ENCODE peak calls at places on chromosomes 16 and 17, in ten cellular contexts. E is body of pancreas, L is tibial nerve, H is upper lobe of right lung, O is endodermal cell, Z is breast epithelium, P is IMR-90, S is esophagus muscularis mucosa, N is lower lobe of right lung, Q is tibial artery. W is an unnamed sample.

GRCh38 chr16:61792194-61792904 is 243.9 kb downstream of the CDH8 start:
- DNase-seq in S (no peak), N (no peak), O (no peak), P (no peak), L (no peak), Z (no peak), H (no peak), E (no peak), Q (no peak), W (peak; percentile 87)

GRCh38 chr17:13931111-13931526 is 138.2 kb upstream of the COX10 start:
- DNase-seq in L (no peak), S (peak; percentile 57), Z (no peak), N (no peak), O (no peak), E (no peak), P (peak; percentile 19), H (no peak), Q (no peak), W (no peak)

GRCh38 chr16:66740533-66740932 is 10.9 kb downstream of the DYNC1LI2 start:
- DNase-seq in S (no peak), H (no peak), E (no peak), L (no peak), N (no peak), O (no peak), P (no peak), Z (no peak), Q (no peak), W (no peak)

GRCh38 chr17:2867441-2868424 is 71.5 kb downstream of the RAP1GAP2 start:
- DNase-seq in H (no peak), Z (no peak), L (no peak), E (peak; percentile 57), P (peak; percentile 93), N (no peak), Q (no peak), O (peak; percentile 97), S (no peak), W (peak; percentile 46)

GRCh38 chr17:2786176-2786881 is 9.9 kb upstream of the RAP1GAP2 start:
- DNase-seq in Q (peak; percentile 81), L (peak; percentile 47), N (peak; percentile 90), H (peak; percentile 92), S (peak; percentile 94), O (peak; percentile 100), Z (peak; percentile 64), E (peak; percentile 88), P (peak; percentile 69), W (peak; percentile 76)

GRCh38 chr17:77869665-77870132 is 88.8 kb upstream of the TNRC6C start:
- DNase-seq in O (no peak), N (peak; percentile 74), Z (no peak), S (no peak), L (no peak), Q (no peak), P (no peak), E (no peak), H (peak; percentile 68), W (no peak)

GRCh38 chr17:37714897-37715296 is 30.0 kb downstream of the HNF1B start:
- DNase-seq in N (no peak), S (no peak), Q (no peak), O (no peak), E (no peak), H (no peak), P (peak; percentile 20), Z (no peak), L (no peak), W (peak; percentile 36)

GRCh38 chr16:85946680-85947510 is 47.9 kb downstream of the IRF8 start:
- DNase-seq in P (no peak), H (no peak), Z (no peak), L (no peak), O (no peak), E (no peak), Q (no peak), N (no peak), S (no peak), W (no peak)

GRCh38 chr16:5761592-5761991 is 664.0 kb upstream of the EEF2KMT start:
- DNase-seq in Q (no peak), Z (no peak), O (no peak), N (no peak), E (no peak), H (no peak), S (no peak), L (no peak), P (no peak), W (no peak)

GRCh38 chr17:40547079-40547784 is 18.0 kb downstream of the CCR7 start:
- DNase-seq in Q (peak; percentile 60), L (peak; percentile 5), N (no peak), E (peak; percentile 7), H (peak; percentile 55), Z (no peak), S (peak; percentile 68), P (no peak), O (peak; percentile 48), W (no peak)

GRCh38 chr16:31513126-31513525 is 4.9 kb upstream of the RUSF1 start:
- DNase-seq in L (no peak), O (no peak), S (no peak), E (no peak), Q (no peak), Z (no peak), H (no peak), N (no peak), P (peak; percentile 68), W (peak; percentile 43)

GRCh38 chr16:68244903-68245853 is at the start of gene PLA2G15:
- DNase-seq in Q (peak; percentile 98), P (peak; percentile 94), S (peak; percentile 99), N (peak; percentile 96), O (peak; percentile 99), H (peak; percentile 98), E (peak; percentile 97), Z (peak; percentile 97), L (peak; percentile 91), W (peak; percentile 96)

GRCh38 chr16:69108069-69108904 is 2.8 kb downstream of the HAS3 start:
- DNase-seq in Z (no peak), L (no peak), E (no peak), H (peak; percentile 63), N (no peak), P (no peak), Q (peak; percentile 28), S (no peak), O (peak; percentile 83), W (no peak)

GRCh38 chr17:48569676-48570324 is 8.3 kb downstream of the HOXB4 start:
- DNase-seq in Z (no peak), L (no peak), N (no peak), E (no peak), P (peak; percentile 55), S (no peak), Q (no peak), H (no peak), O (no peak), W (no peak)

GRCh38 chr17:48571826-48572417 is 6.2 kb downstream of the HOXB4 start:
- DNase-seq in H (no peak), S (no peak), Z (no peak), P (no peak), Q (no peak), L (no peak), O (no peak), N (no peak), E (no peak), W (no peak)

GRCh38 chr17:48570325-48571023 is 7.7 kb downstream of the HOXB4 start:
- DNase-seq in N (no peak), Q (no peak), Z (no peak), S (no peak), O (peak; percentile 89), E (no peak), L (no peak), P (peak; percentile 63), H (no peak), W (no peak)

GRCh38 chr17:48568499-48569259 is 9.5 kb downstream of the HOXB4 start:
- DNase-seq in Z (no peak), O (no peak), E (no peak), L (no peak), S (no peak), N (no peak), H (no peak), P (peak; percentile 66), Q (no peak), W (no peak)

GRCh38 chr17:48571024-48571818 is 6.9 kb downstream of the HOXB4 start:
- DNase-seq in Q (no peak), L (no peak), Z (no peak), N (no peak), H (no peak), E (no peak), S (no peak), P (peak; percentile 71), O (peak; percentile 81), W (no peak)
- H3K27me3 ChIP-seq in Q (peaks cover 4% of the 10 kb centered on the region), L (peaks cover 89% of the 10 kb centered on the region), Z (peaks cover 15% of the 10 kb centered on the region), N (peaks cover 83% of the 10 kb centered on the region), H (peaks cover 73% of the 10 kb centered on the region), E (no peaks in the 10 kb centered on the region), S (no peaks in the 10 kb centered on the region), P (no peaks in the 10 kb centered on the region), O (peaks cover 100% of the 10 kb centered on the region), W (peaks cover 96% of the 10 kb centered on the region)

GRCh38 chr17:28907709-28908475 is 5.0 kb upstream of the DHRS13 start:
- DNase-seq in N (no peak), Q (no peak), Z (no peak), L (no peak), H (no peak), P (peak; percentile 41), O (no peak), S (no peak), E (no peak), W (no peak)
- H3K27ac ChIP-seq in N (peak overlapping the region; percentile 51), Q (peak overlapping the region; percentile 75), Z (peak overlapping the region; percentile 89), L (peak overlapping the region; percentile 44), H (peak overlapping the region; percentile 45), P (peak overlapping the region; percentile 87), O (no peak overlapping the region), S (peak overlapping the region; percentile 80), E (peak overlapping the region; percentile 11), W (no peak overlapping the region)

DNA sequence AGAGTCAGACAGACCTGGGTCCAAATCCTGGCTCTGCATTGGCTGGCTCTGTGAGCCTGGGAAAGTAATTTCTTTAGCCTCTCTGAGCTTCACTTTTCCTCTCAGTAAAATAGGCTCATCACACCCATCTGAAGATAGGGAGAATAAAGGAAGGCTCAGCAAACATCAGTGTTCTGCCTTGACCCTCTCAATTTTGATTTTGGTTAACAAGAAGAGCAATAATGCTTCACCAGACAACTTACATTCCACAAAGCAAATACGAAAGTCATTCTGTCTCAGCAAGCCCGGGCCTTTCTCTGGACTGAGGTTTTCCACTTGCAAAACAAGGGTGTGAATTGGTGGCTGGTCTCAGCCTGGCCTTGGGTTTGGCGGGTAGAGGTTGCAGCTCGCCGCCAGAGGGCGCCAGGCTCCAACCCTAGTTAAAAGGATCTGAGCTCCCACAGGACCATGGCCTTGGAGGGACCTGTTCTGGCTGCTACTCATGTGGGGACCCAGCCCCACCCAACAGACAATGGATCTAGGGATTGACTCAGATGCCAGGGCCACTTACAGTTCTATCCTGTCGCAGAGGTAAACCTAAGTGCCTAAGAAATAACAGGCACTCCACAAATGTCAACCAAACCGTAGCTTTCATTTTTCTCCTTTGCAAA is 1.6 kb upstream of the PPY start:
- DNase-seq in O (peak; percentile 98), Q (peak; percentile 87), H (peak; percentile 93), N (peak; percentile 88), Z (peak; percentile 85), P (peak; percentile 68), L (peak; percentile 62), E (peak; percentile 82), S (peak; percentile 94), W (peak; percentile 76)
- TF ChIP-seq CTCF in O (peak; percentile 97), Q (peak; percentile 84), H (peak; percentile 96), N (peak; percentile 97), Z (peak; percentile 83), P (peak; percentile 89), L (peak; percentile 89), E (peak; percentile 87), S (peak; percentile 96), W (peak; percentile 94)

DNA sequence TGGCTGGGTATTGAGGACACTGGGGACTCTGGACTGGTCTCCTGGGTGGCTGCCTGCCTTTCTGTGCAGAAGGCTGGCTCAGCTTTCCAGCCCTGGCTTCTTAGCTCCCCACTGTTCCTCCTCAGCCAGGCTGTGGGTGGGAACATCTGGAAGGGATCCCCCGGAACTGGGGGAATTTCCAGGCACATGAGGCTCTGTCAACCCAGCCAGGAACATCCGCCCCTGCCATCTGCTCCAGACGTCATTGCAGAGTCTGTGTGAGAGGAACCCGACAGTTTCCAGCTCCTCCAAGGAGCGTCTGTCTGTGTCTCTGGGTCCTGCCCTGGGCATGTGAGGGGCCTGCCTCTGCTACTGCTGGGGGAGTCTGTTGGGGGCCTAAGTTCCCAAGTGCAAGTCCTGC is 36.2 kb upstream of the CRHR1 start:
- DNase-seq in H (no peak), P (no peak), Q (no peak), N (no peak), Z (no peak), S (no peak), L (no peak), E (no peak), O (no peak), W (no peak)
- H3K27me3 ChIP-seq in H (peaks cover 13% of the 10 kb centered on the region), P (peaks cover 18% of the 10 kb centered on the region), Q (peaks cover 77% of the 10 kb centered on the region), N (peaks cover 14% of the 10 kb centered on the region), Z (peaks cover 3% of the 10 kb centered on the region), S (peaks cover 82% of the 10 kb centered on the region), L (peaks cover 51% of the 10 kb centered on the region), E (no peaks in the 10 kb centered on the region), O (peaks cover 65% of the 10 kb centered on the region), W (no peaks in the 10 kb centered on the region)